ENCODE peak calls at places on chromosomes 3 and 15, in five cellular contexts. H, B, S, Z and A are unnamed samples.

GRCh38 chr15:41487376-41487775 is 6.3 kb upstream of the ITPKA start:
- DNase-seq in H (no peak), B (no peak), S (no peak), Z (no peak), A (no peak)

GRCh38 chr15:74383695-74384565 is 16.5 kb upstream of the CYP11A1 start:
- DNase-seq in H (peak; percentile 90), B (no peak), S (no peak), Z (peak; percentile 56), A (no peak)

GRCh38 chr15:66226736-66227135 is 26.8 kb downstream of the MEGF11 start:
- DNase-seq in H (no peak), B (no peak), S (no peak), Z (no peak), A (no peak)

GRCh38 chr15:84108725-84109124 is 126.8 kb upstream of the GOLGA6L4 start:
- DNase-seq in H (no peak), B (no peak), S (no peak), Z (peak; percentile 68), A (no peak)

GRCh38 chr3:131704084-131704483 is 201.3 kb upstream of the MRPL3 start:
- DNase-seq in H (no peak), B (no peak), S (no peak), Z (no peak), A (no peak)

GRCh38 chr3:51975857-51976549 is 1.1 kb downstream of the ABHD14A start:
- DNase-seq in H (no peak), B (no peak), S (no peak), Z (peak; percentile 72), A (no peak)

GRCh38 chr15:69170597-69170996 is 10.2 kb downstream of the GLCE start:
- DNase-seq in H (no peak), B (no peak), S (no peak), Z (no peak), A (no peak)

GRCh38 chr3:150765949-150766720 is 3.2 kb upstream of the SIAH2 start:
- DNase-seq in H (peak; percentile 87), B (no peak), S (no peak), Z (peak; percentile 60), A (peak; percentile 21)

GRCh38 chr3:163315786-163316185 is 1762.5 kb downstream of the SI start:
- DNase-seq in H (no peak), B (no peak), S (no peak), Z (no peak), A (no peak)

GRCh38 chr15:70469182-70469581 is 294.2 kb downstream of the UACA start:
- DNase-seq in H (no peak), B (no peak), S (no peak), Z (no peak), A (no peak)

GRCh38 chr15:29887719-29888118 is 65.5 kb upstream of the TJP1 start:
- DNase-seq in H (no peak), B (no peak), S (no peak), Z (peak; percentile 84), A (no peak)

GRCh38 chr3:4061854-4062360 is 241.3 kb upstream of the SETMAR start:
- DNase-seq in H (no peak), B (no peak), S (no peak), Z (no peak), A (no peak)

GRCh38 chr3:32850226-32850625 is 32.4 kb downstream of the TRIM71 start:
- DNase-seq in H (no peak), B (no peak), S (no peak), Z (no peak), A (no peak)

GRCh38 chr3:71692139-71692538 is 33.1 kb downstream of the EIF4E3 start:
- DNase-seq in H (no peak), B (no peak), S (no peak), Z (no peak), A (no peak)

GRCh38 chr3:45034612-45035252 is 8.6 kb downstream of the CLEC3B start:
- DNase-seq in H (no peak), B (no peak), S (no peak), Z (no peak), A (no peak)

GRCh38 chr3:84023842-84024241 is 934.9 kb upstream of the CADM2 start:
- DNase-seq in H (no peak), B (no peak), S (no peak), Z (no peak), A (no peak)

GRCh38 chr15:78541744-78542034 is 1.4 kb downstream of the PSMA4 start:
- DNase-seq in H (no peak), B (no peak), S (no peak), Z (no peak), A (no peak)

GRCh38 chr15:78538358-78538757 is 1.9 kb upstream of the PSMA4 start:
- DNase-seq in H (no peak), B (no peak), S (no peak), Z (no peak), A (no peak)

GRCh38 chr15:78540955-78541743 is 905 bp downstream of the PSMA4 start:
- DNase-seq in H (no peak), B (no peak), S (no peak), Z (peak; percentile 34), A (no peak)

GRCh38 chr15:78542647-78543046 is 2.4 kb downstream of the PSMA4 start:
- DNase-seq in H (no peak), B (no peak), S (no peak), Z (no peak), A (no peak)

DNA sequence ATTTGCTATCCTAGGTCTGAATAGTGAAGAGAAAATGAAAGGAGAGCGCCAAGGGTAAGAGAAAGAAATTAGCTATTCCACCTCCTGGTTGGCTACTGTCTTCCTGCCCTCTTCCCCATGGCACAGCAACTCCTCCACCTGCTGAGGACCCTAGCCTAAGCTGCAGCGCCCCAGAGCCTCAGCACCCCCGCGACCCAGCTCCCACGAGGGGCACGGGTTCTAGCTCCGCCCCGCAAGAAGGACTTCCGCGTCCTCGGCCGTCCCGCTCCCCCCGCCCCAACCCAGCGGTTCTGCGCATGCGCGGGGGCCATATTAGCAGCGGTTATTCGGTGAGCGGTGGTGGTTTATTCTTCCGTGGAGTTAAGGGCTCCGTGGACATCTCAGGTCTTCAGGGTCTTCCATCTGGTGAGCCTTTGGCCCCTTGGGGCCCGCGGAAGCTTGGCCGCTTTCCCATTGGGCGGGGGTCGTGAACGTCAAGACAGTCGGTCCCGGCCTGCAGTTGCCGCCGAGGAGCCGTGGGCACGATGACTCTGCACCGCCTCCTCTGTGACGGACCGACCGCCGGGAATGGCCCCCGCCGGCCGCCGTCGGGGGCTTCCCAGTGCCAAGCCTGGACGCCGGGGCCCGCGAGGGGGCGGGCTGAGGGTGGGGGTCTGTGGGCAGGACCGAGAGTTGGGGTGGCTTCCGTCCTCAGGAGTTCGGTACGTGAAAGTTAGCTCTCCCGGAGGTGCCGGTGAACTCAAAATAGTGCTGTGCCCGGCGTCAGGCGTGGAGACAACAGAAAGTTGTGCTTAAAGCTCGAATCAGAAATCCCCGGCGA is at the start of gene PSMA4:
- DNase-seq in H (peak; percentile 69), B (peak; percentile 96), S (peak; percentile 34), Z (peak; percentile 86), A (peak; percentile 36)
- TF ChIP-seq CTCF in H (no peak), B (no peak), S (peak; percentile 33), Z (peak; percentile 29), A (no peak)

DNA sequence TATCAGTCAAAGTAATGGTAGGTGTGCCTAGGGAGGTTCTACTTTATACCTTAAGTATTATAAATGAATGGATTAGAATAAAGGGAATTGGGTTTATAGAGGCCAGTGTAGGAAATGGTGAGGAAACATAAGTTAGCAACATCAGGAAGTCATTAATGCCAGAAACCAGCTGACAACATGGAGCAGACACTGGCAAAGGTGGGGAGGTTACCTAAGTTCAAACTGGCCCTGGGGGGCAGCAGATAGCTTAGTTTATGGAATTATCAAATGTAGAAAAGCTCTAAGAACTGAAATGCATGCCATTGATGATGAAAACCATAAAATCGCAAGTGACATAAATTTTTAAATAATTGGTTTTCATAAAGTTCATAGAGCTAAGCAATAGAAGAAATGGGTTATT is 498.6 kb downstream of the NAALADL2 start:
- DNase-seq in H (no peak), B (no peak), S (no peak), Z (no peak), A (no peak)
- TF ChIP-seq CTCF in H (no peak), B (no peak), S (no peak), Z (no peak), A (no peak)

DNA sequence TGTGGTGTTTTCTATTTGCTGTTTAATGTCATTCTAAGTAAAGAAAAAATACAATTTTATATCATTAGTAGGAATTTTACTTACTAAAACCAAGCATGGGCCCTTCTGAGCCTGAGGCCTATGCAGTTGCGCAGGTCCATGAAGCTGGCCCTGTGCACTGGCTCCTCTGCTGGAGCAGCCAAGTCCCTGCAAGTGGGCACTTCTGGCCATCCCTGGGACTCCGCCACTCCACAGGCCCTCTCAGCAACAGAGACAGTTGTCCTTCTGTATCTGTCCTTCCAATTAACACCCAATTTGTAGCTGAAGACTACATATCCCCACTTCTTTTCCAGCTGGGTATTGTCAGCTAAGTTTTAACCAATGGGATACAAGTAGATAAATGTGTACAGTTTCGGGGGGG is 49.9 kb upstream of the RYK start:
- DNase-seq in H (no peak), B (no peak), S (no peak), Z (no peak), A (no peak)
- TF ChIP-seq CTCF in H (no peak), B (no peak), S (peak; percentile 14), Z (peak; percentile 38), A (no peak)

GRCh38 chr3:31462050-31462569 is 70.6 kb upstream of the STT3B start:
- DNase-seq in H (no peak), B (no peak), S (no peak), Z (peak; percentile 23), A (no peak)
- TF ChIP-seq CTCF in H (peak; percentile 47), B (no peak), S (no peak), Z (no peak), A (no peak)

GRCh38 chr3:98903099-98903498 is 1.6 kb upstream of the DCBLD2 start:
- DNase-seq in H (no peak), B (no peak), S (no peak), Z (no peak), A (no peak)

GRCh38 chr3:98901465-98902174 is at the start of gene DCBLD2:
- DNase-seq in H (peak; percentile 95), B (peak; percentile 78), S (peak; percentile 95), Z (peak; percentile 100), A (peak; percentile 94)

GRCh38 chr3:98906230-98906629 is 4.7 kb upstream of the DCBLD2 start:
- DNase-seq in H (no peak), B (no peak), S (peak; percentile 74), Z (peak; percentile 92), A (peak; percentile 56)

GRCh38 chr3:98902341-98902740 is 846 bp upstream of the DCBLD2 start:
- DNase-seq in H (no peak), B (no peak), S (no peak), Z (no peak), A (no peak)

GRCh38 chr3:98903705-98904481 is 2.4 kb upstream of the DCBLD2 start:
- DNase-seq in H (no peak), B (no peak), S (no peak), Z (no peak), A (no peak)
- TF ChIP-seq CTCF in H (no peak), B (no peak), S (no peak), Z (peak; percentile 27), A (no peak)